ENCODE peak calls at places on chromosomes 4 and X, in four cellular contexts. One of them, this sample, is unnamed.

GRCh38 chrX:20267599-20267923 is 852 bp upstream of the RPS6KA3 start:
- DNase-seq in K562: no peak
- DNase-seq in HepG2: no peak
- DNase-seq in WTC11: no peak
- DNase-seq in this sample: no peak

GRCh38 chr4:40369437-40370278 is 34.5 kb downstream of the CHRNA9 start:
- DNase-seq in K562: no peak
- DNase-seq in HepG2: peak
- DNase-seq in WTC11: no peak
- DNase-seq in this sample: no peak

GRCh38 chr4:37685726-37686372 is 327 bp downstream of the RELL1 start:
- DNase-seq in K562: peak
- DNase-seq in HepG2: no peak
- DNase-seq in WTC11: peak
- DNase-seq in this sample: peak

GRCh38 chr4:79578613-79579012 is 170.6 kb upstream of the GK2 start:
- DNase-seq in K562: no peak
- DNase-seq in HepG2: no peak
- DNase-seq in WTC11: no peak
- DNase-seq in this sample: no peak

GRCh38 chr4:177108708-177109107 is 201.0 kb upstream of the NEIL3 start:
- DNase-seq in K562: no peak
- DNase-seq in HepG2: no peak
- DNase-seq in WTC11: no peak
- DNase-seq in this sample: no peak

GRCh38 chrX:104351173-104351769 is 96.5 kb upstream of the ESX1 start:
- DNase-seq in K562: no peak
- DNase-seq in HepG2: no peak
- DNase-seq in WTC11: no peak
- DNase-seq in this sample: no peak

GRCh38 chr4:82799006-82799881 is 648 bp upstream of the SCD5 start:
- DNase-seq in K562: no peak
- DNase-seq in HepG2: no peak
- DNase-seq in WTC11: no peak
- DNase-seq in this sample: no peak

GRCh38 chr4:57023104-57023503 is 44.4 kb downstream of the POLR2B start:
- DNase-seq in K562: no peak
- DNase-seq in HepG2: no peak
- DNase-seq in WTC11: no peak
- DNase-seq in this sample: no peak

GRCh38 chr4:76694056-76694455 is 203.9 kb downstream of the SOWAHB start:
- DNase-seq in K562: no peak
- DNase-seq in HepG2: no peak
- DNase-seq in WTC11: no peak
- DNase-seq in this sample: no peak

GRCh38 chrX:81390244-81390643 is 188.3 kb downstream of the SH3BGRL start:
- DNase-seq in K562: no peak
- DNase-seq in HepG2: no peak
- DNase-seq in WTC11: no peak
- DNase-seq in this sample: no peak

GRCh38 chr4:143025111-143025704 is 159.5 kb upstream of the USP38 start:
- DNase-seq in K562: no peak
- DNase-seq in HepG2: peak
- DNase-seq in WTC11: peak
- DNase-seq in this sample: no peak

GRCh38 chrX:31500920-31501319 is 429.1 kb upstream of the FTHL17 start:
- DNase-seq in K562: no peak
- DNase-seq in HepG2: no peak
- DNase-seq in WTC11: no peak
- DNase-seq in this sample: no peak

GRCh38 chrX:150365953-150366911 is 3.1 kb downstream of the MAMLD1 start:
- DNase-seq in K562: peak
- DNase-seq in HepG2: no peak
- DNase-seq in WTC11: peak
- DNase-seq in this sample: no peak

GRCh38 chrX:21373637-21374162 is 518 bp upstream of the CNKSR2 start:
- DNase-seq in K562: no peak
- DNase-seq in HepG2: no peak
- DNase-seq in WTC11: no peak
- DNase-seq in this sample: no peak

GRCh38 chr4:180449395-180449956 is 1793.7 kb upstream of the TENM3 start:
- DNase-seq in K562: no peak
- DNase-seq in HepG2: peak
- DNase-seq in WTC11: peak
- DNase-seq in this sample: peak

GRCh38 chr4:170884965-170885583 is 795.3 kb upstream of the AADAT start:
- DNase-seq in K562: no peak
- DNase-seq in HepG2: no peak
- DNase-seq in WTC11: no peak
- DNase-seq in this sample: no peak

GRCh38 chr4:184766421-184766820 is 32.5 kb upstream of the CENPU start:
- DNase-seq in K562: no peak
- DNase-seq in HepG2: no peak
- DNase-seq in WTC11: no peak
- DNase-seq in this sample: no peak

GRCh38 chrX:56764975-56765791 is 36.1 kb downstream of the NBDY start:
- DNase-seq in K562: no peak
- DNase-seq in HepG2: no peak
- DNase-seq in WTC11: no peak
- DNase-seq in this sample: no peak

GRCh38 chrX:88560673-88561330 is 186.2 kb upstream of the CPXCR1 start:
- DNase-seq in K562: no peak
- DNase-seq in HepG2: peak
- DNase-seq in WTC11: no peak
- DNase-seq in this sample: no peak

GRCh38 chr4:71229477-71230257 is 109.2 kb upstream of the SLC4A4 start:
- DNase-seq in K562: peak
- DNase-seq in HepG2: peak
- DNase-seq in WTC11: peak
- DNase-seq in this sample: peak
- TF ChIP-seq SP1 in K562: no peak
- TF ChIP-seq SP1 in HepG2: no peak
- TF ChIP-seq SP1 in WTC11: no peak
- TF ChIP-seq SP1 in this sample: no peak

GRCh38 chrX:115229337-115229991 is 4.4 kb downstream of the LRCH2 start:
- DNase-seq in K562: no peak
- DNase-seq in HepG2: no peak
- DNase-seq in WTC11: no peak
- DNase-seq in this sample: no peak
- TF ChIP-seq ELF4 in K562: no peak
- TF ChIP-seq ELF4 in HepG2: no peak
- TF ChIP-seq ELF4 in WTC11: no peak
- TF ChIP-seq ELF4 in this sample: no peak

DNA sequence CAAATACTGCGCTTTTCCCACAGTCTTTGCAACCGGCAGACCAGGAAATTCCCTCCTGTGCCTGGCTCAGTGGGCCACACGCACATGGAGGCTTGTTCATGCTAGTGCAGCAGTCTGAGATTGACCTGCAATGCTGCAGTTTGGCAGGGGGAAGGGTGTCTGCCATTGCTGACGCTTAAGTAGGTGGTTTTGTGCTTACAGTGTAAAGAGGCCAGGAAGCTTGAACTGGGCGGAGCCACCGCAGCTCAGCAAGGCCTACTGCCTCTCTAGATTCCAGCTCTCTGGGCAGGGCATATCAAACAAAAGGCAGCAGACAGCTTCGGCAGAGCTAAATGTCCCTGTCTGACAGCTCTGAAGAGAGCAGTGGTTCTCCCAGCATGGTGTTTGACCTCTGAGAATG is 390.5 kb upstream of the TECRL start:
- DNase-seq in K562: no peak
- DNase-seq in HepG2: no peak
- DNase-seq in WTC11: no peak
- DNase-seq in this sample: no peak
- TF ChIP-seq SP1 in K562: no peak
- TF ChIP-seq SP1 in HepG2: no peak
- TF ChIP-seq SP1 in WTC11: no peak
- TF ChIP-seq SP1 in this sample: no peak

DNA sequence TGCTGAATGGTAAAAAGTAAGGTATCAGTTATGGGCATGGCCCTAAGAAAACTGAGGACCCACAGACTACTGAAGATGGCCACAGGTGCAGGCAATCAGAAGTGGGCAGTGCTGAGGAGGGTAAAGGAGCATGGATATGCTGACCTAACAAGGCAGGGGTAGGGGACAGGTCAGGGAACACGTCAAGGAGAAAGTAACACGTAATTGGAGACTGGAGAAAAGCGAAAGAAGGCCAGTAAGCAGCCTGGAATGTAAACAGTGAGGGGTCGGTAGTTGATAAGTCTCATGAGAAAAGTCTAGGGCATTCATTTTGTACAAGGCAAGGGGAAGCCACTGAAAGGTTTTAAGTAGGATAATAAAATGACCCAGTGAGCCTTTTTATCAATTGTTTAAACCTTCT is 153.3 kb downstream of the PRDM5 start:
- DNase-seq in K562: no peak
- DNase-seq in HepG2: no peak
- DNase-seq in WTC11: no peak
- DNase-seq in this sample: no peak
- TF ChIP-seq ELF4 in K562: no peak
- TF ChIP-seq ELF4 in HepG2: no peak
- TF ChIP-seq ELF4 in WTC11: no peak
- TF ChIP-seq ELF4 in this sample: no peak

DNA sequence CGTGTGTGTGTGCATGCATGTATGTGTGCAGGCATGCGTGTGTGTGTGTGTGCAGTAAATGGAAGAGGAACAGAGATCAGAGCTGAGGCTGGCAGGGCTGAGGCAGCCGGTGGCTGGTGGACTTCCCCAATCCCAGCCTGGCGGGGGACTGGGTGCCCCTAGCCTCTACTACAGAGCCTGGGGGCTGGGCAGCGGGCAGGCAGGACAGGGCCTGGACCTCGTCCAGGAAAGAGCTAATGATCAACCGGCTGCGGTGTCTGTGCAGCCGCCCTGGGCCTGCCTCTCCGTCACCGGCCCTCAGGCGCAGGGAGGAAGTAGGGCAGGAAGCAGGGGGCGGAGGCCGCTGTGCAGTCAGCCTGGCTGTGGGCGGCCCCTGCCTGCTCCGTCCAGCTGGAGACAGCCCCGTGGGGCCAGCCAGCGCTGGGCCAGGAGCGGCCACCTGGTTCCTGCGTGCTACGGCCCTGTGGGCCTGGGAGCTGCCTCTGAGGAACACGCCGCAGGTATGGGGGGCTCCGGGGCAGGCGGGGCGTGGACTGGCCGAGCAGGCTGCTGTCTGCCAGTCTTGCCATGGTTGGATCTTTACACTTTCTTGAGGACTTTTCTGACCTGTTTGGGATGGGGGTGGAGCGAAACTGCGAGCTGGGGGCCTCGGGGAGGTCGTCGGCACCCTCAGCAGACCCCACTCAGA is at the start of gene SH3TC1:
- DNase-seq in K562: peak
- DNase-seq in HepG2: peak
- DNase-seq in WTC11: no peak
- DNase-seq in this sample: no peak
- TF ChIP-seq SP1 in K562: no peak
- TF ChIP-seq SP1 in HepG2: no peak
- TF ChIP-seq SP1 in WTC11: no peak
- TF ChIP-seq SP1 in this sample: no peak

DNA sequence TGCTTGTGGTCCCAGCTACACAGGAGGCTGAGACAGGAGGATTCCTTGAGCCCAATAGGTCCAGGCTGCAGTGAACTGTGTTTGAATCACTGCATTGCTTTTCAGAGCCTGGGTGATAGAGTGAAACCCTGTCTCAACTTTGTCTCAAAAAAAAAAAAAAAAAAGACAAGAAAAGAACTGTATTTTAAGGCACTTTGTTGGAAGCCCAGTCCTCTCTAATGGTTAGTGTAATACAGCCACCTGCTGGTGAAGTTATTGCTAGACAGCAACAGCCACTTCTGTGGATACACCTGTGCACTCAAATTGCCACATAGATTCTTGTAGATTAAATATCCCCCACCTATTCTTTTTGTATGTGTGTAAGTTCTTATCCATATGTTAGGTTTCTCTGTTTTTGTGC is 10.1 kb upstream of the FGG start:
- DNase-seq in K562: peak
- DNase-seq in HepG2: peak
- DNase-seq in WTC11: no peak
- DNase-seq in this sample: peak
- TF ChIP-seq ELF4 in K562: no peak
- TF ChIP-seq ELF4 in HepG2: no peak
- TF ChIP-seq ELF4 in WTC11: no peak
- TF ChIP-seq ELF4 in this sample: no peak

GRCh38 chrX:85052207-85052606 is 48.5 kb downstream of the APOOL start:
- DNase-seq in K562: no peak
- DNase-seq in HepG2: no peak
- DNase-seq in WTC11: no peak
- DNase-seq in this sample: no peak
- TF ChIP-seq SP1 in K562: no peak
- TF ChIP-seq SP1 in HepG2: no peak
- TF ChIP-seq SP1 in WTC11: no peak
- TF ChIP-seq SP1 in this sample: no peak

DNA sequence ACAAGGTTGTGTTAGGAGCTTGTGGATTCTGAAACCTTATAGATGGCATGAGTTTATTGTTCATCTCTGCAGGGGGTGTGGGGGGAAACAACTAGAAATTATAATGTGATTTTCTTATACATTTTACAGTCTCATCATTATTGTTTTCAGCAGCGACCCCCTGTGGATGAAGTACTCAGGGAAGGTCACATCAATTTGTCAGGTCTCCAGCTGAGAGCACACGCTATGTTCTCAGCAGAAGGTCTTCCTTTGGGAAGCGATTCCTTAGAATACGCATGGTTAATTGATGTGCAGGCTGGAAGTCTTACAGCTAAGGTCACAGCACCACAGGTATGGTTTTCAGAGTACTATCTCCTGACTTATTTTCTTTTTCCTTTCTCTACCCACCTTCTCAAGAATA is 72.2 kb downstream of the BLTP1 start:
- DNase-seq in K562: peak
- DNase-seq in HepG2: no peak
- DNase-seq in WTC11: peak
- DNase-seq in this sample: peak
- TF ChIP-seq ELF4 in K562: no peak
- TF ChIP-seq ELF4 in HepG2: no peak
- TF ChIP-seq ELF4 in WTC11: no peak
- TF ChIP-seq ELF4 in this sample: no peak

GRCh38 chr4:98833384-98833783 is 95.5 kb downstream of the EIF4E start:
- DNase-seq in K562: no peak
- DNase-seq in HepG2: no peak
- DNase-seq in WTC11: no peak
- DNase-seq in this sample: no peak
- TF ChIP-seq SP1 in K562: no peak
- TF ChIP-seq SP1 in HepG2: no peak
- TF ChIP-seq SP1 in WTC11: no peak
- TF ChIP-seq SP1 in this sample: no peak